ENCODE peak calls at places on chromosomes 13 and 19, in seven cellular contexts. One of them, this sample, is unnamed.

GRCh38 chr13:41075034-41075433 is 13.7 kb downstream of the WBP4 start:
- DNase-seq in activated CD8-positive, alpha-beta memory T cell treated with anti-CD3 and anti-CD28 coated beads for 48 hours: no peak
- DNase-seq in stimulated activated CD8-positive, alpha-beta memory T cell treated with anti-CD3 and anti-CD28 coated beads, Interleukin-7, amount 100 ng/mL, for 1 hour: no peak
- DNase-seq in GM13977: peak; percentile 29
- DNase-seq in AG09319: no peak
- DNase-seq in B cell: peak; percentile 56
- DNase-seq in NCI-H2171 treated with DMSO at 0.1 percent for 48 hours: peak; percentile 5
- DNase-seq in this sample: peak; percentile 24

GRCh38 chr13:45436953-45437352 is 18.8 kb upstream of the SLC25A30 start:
- DNase-seq in activated CD8-positive, alpha-beta memory T cell treated with anti-CD3 and anti-CD28 coated beads for 48 hours: no peak
- DNase-seq in AG09319: no peak
- DNase-seq in GM13977: no peak
- DNase-seq in B cell: no peak
- DNase-seq in stimulated activated CD8-positive, alpha-beta memory T cell treated with anti-CD3 and anti-CD28 coated beads, Interleukin-7, amount 100 ng/mL, for 1 hour: no peak
- DNase-seq in NCI-H2171 treated with DMSO at 0.1 percent for 48 hours: no peak
- DNase-seq in this sample: no peak

GRCh38 chr13:83184819-83185218 is 697.5 kb downstream of the SLITRK1 start:
- DNase-seq in NCI-H2171 treated with DMSO at 0.1 percent for 48 hours: no peak
- DNase-seq in stimulated activated CD8-positive, alpha-beta memory T cell treated with anti-CD3 and anti-CD28 coated beads, Interleukin-7, amount 100 ng/mL, for 1 hour: no peak
- DNase-seq in B cell: no peak
- DNase-seq in activated CD8-positive, alpha-beta memory T cell treated with anti-CD3 and anti-CD28 coated beads for 48 hours: no peak
- DNase-seq in GM13977: no peak
- DNase-seq in AG09319: peak; percentile 39
- DNase-seq in this sample: no peak

GRCh38 chr13:98842858-98843481 is 90.5 kb upstream of the SLC15A1 start:
- DNase-seq in NCI-H2171 treated with DMSO at 0.1 percent for 48 hours: peak; percentile 69
- DNase-seq in GM13977: peak; percentile 52
- DNase-seq in stimulated activated CD8-positive, alpha-beta memory T cell treated with anti-CD3 and anti-CD28 coated beads, Interleukin-7, amount 100 ng/mL, for 1 hour: peak; percentile 23
- DNase-seq in activated CD8-positive, alpha-beta memory T cell treated with anti-CD3 and anti-CD28 coated beads for 48 hours: peak; percentile 19
- DNase-seq in AG09319: peak; percentile 57
- DNase-seq in B cell: peak; percentile 46
- DNase-seq in this sample: peak; percentile 71

GRCh38 chr19:5290336-5291262 is 50.0 kb downstream of the PTPRS start:
- DNase-seq in AG09319: no peak
- DNase-seq in stimulated activated CD8-positive, alpha-beta memory T cell treated with anti-CD3 and anti-CD28 coated beads, Interleukin-7, amount 100 ng/mL, for 1 hour: no peak
- DNase-seq in activated CD8-positive, alpha-beta memory T cell treated with anti-CD3 and anti-CD28 coated beads for 48 hours: no peak
- DNase-seq in B cell: no peak
- DNase-seq in NCI-H2171 treated with DMSO at 0.1 percent for 48 hours: no peak
- DNase-seq in GM13977: no peak
- DNase-seq in this sample: no peak

GRCh38 chr19:12676384-12676792 is 5.3 kb downstream of the DHPS start:
- DNase-seq in GM13977: peak; percentile 85
- DNase-seq in B cell: peak; percentile 75
- DNase-seq in NCI-H2171 treated with DMSO at 0.1 percent for 48 hours: peak; percentile 62
- DNase-seq in AG09319: no peak
- DNase-seq in stimulated activated CD8-positive, alpha-beta memory T cell treated with anti-CD3 and anti-CD28 coated beads, Interleukin-7, amount 100 ng/mL, for 1 hour: peak; percentile 81
- DNase-seq in activated CD8-positive, alpha-beta memory T cell treated with anti-CD3 and anti-CD28 coated beads for 48 hours: peak; percentile 63
- DNase-seq in this sample: peak; percentile 80

GRCh38 chr13:46639033-46639981 is 86.3 kb downstream of the LRCH1 start:
- DNase-seq in activated CD8-positive, alpha-beta memory T cell treated with anti-CD3 and anti-CD28 coated beads for 48 hours: no peak
- DNase-seq in stimulated activated CD8-positive, alpha-beta memory T cell treated with anti-CD3 and anti-CD28 coated beads, Interleukin-7, amount 100 ng/mL, for 1 hour: no peak
- DNase-seq in NCI-H2171 treated with DMSO at 0.1 percent for 48 hours: peak; percentile 32
- DNase-seq in GM13977: peak; percentile 37
- DNase-seq in B cell: no peak
- DNase-seq in AG09319: no peak
- DNase-seq in this sample: no peak

GRCh38 chr13:20566424-20566916 is 487 bp upstream of the IFT88 start:
- DNase-seq in NCI-H2171 treated with DMSO at 0.1 percent for 48 hours: peak; percentile 73
- DNase-seq in GM13977: no peak
- DNase-seq in stimulated activated CD8-positive, alpha-beta memory T cell treated with anti-CD3 and anti-CD28 coated beads, Interleukin-7, amount 100 ng/mL, for 1 hour: no peak
- DNase-seq in activated CD8-positive, alpha-beta memory T cell treated with anti-CD3 and anti-CD28 coated beads for 48 hours: no peak
- DNase-seq in B cell: no peak
- DNase-seq in AG09319: no peak
- DNase-seq in this sample: peak; percentile 83

GRCh38 chr13:112725346-112726017 is 35.6 kb downstream of the ATP11A start:
- DNase-seq in NCI-H2171 treated with DMSO at 0.1 percent for 48 hours: peak; percentile 64
- DNase-seq in stimulated activated CD8-positive, alpha-beta memory T cell treated with anti-CD3 and anti-CD28 coated beads, Interleukin-7, amount 100 ng/mL, for 1 hour: no peak
- DNase-seq in GM13977: no peak
- DNase-seq in activated CD8-positive, alpha-beta memory T cell treated with anti-CD3 and anti-CD28 coated beads for 48 hours: no peak
- DNase-seq in AG09319: no peak
- DNase-seq in B cell: no peak
- DNase-seq in this sample: no peak

GRCh38 chr13:100694722-100695644 is 20.4 kb upstream of the TMTC4 start:
- DNase-seq in B cell: no peak
- DNase-seq in GM13977: no peak
- DNase-seq in NCI-H2171 treated with DMSO at 0.1 percent for 48 hours: no peak
- DNase-seq in AG09319: no peak
- DNase-seq in activated CD8-positive, alpha-beta memory T cell treated with anti-CD3 and anti-CD28 coated beads for 48 hours: no peak
- DNase-seq in stimulated activated CD8-positive, alpha-beta memory T cell treated with anti-CD3 and anti-CD28 coated beads, Interleukin-7, amount 100 ng/mL, for 1 hour: no peak
- DNase-seq in this sample: peak; percentile 32

GRCh38 chr19:10568444-10568825 is 344 bp downstream of the CDKN2D start:
- DNase-seq in activated CD8-positive, alpha-beta memory T cell treated with anti-CD3 and anti-CD28 coated beads for 48 hours: no peak
- DNase-seq in GM13977: no peak
- DNase-seq in B cell: no peak
- DNase-seq in NCI-H2171 treated with DMSO at 0.1 percent for 48 hours: no peak
- DNase-seq in stimulated activated CD8-positive, alpha-beta memory T cell treated with anti-CD3 and anti-CD28 coated beads, Interleukin-7, amount 100 ng/mL, for 1 hour: no peak
- DNase-seq in AG09319: no peak
- DNase-seq in this sample: peak; percentile 69

GRCh38 chr19:49333426-49334288 is 1.5 kb upstream of the CD37 start:
- DNase-seq in GM13977: peak; percentile 69
- DNase-seq in stimulated activated CD8-positive, alpha-beta memory T cell treated with anti-CD3 and anti-CD28 coated beads, Interleukin-7, amount 100 ng/mL, for 1 hour: peak; percentile 42
- DNase-seq in activated CD8-positive, alpha-beta memory T cell treated with anti-CD3 and anti-CD28 coated beads for 48 hours: no peak
- DNase-seq in NCI-H2171 treated with DMSO at 0.1 percent for 48 hours: no peak
- DNase-seq in AG09319: no peak
- DNase-seq in B cell: peak; percentile 87
- DNase-seq in this sample: no peak